ENCODE peak calls at places on chromosome 10, in six cellular contexts. H is HCT116, G is transverse colon, J is heart left ventricle, W is adrenal gland, S is esophagus muscularis mucosa. D is an unnamed sample.

GRCh38 chr10:84908491-84908890 is 580.1 kb downstream of the CCSER2 start:
- DNase-seq in H (no peak), G (no peak), J (no peak), W (no peak), S (no peak), D (no peak)

GRCh38 chr10:99740261-99740660 is 8.2 kb downstream of the CUTC start:
- DNase-seq in H (no peak), G (no peak), J (no peak), W (no peak), S (no peak), D (no peak)

GRCh38 chr10:72009430-72010081 is 45.4 kb downstream of the CHST3 start:
- DNase-seq in H (no peak), G (peak; percentile 81), J (peak; percentile 87), W (peak; percentile 91), S (peak; percentile 96), D (peak; percentile 74)

GRCh38 chr10:22437620-22438588 is 92.6 kb downstream of the SPAG6 start:
- DNase-seq in H (no peak), G (no peak), J (no peak), W (no peak), S (peak; percentile 91), D (peak; percentile 18)

GRCh38 chr10:71225291-71226058 is 13.1 kb downstream of the UNC5B start:
- DNase-seq in H (no peak), G (no peak), J (no peak), W (no peak), S (no peak), D (no peak)

GRCh38 chr10:78900715-78901430 is 167.9 kb upstream of the ZMIZ1 start:
- DNase-seq in H (no peak), G (no peak), J (peak; percentile 2), W (no peak), S (peak; percentile 77), D (no peak)

GRCh38 chr10:58641095-58641531 is 128.4 kb downstream of the BICC1 start:
- DNase-seq in H (peak; percentile 18), G (no peak), J (no peak), W (peak; percentile 32), S (no peak), D (no peak)

GRCh38 chr10:18557960-18558359 is 93.4 kb downstream of the NSUN6 start:
- DNase-seq in H (no peak), G (no peak), J (no peak), W (no peak), S (no peak), D (no peak)

GRCh38 chr10:71598673-71599072 is 120.9 kb downstream of the C10orf105 start:
- DNase-seq in H (no peak), G (peak; percentile 62), J (peak; percentile 74), W (peak; percentile 91), S (peak; percentile 95), D (peak; percentile 80)

GRCh38 chr10:79066460-79067240 is 2.1 kb upstream of the ZMIZ1 start:
- DNase-seq in H (no peak), G (no peak), J (no peak), W (no peak), S (no peak), D (peak; percentile 54)

GRCh38 chr10:93300518-93300917 is 181.6 kb downstream of the MYOF start:
- DNase-seq in H (no peak), G (no peak), J (no peak), W (no peak), S (no peak), D (no peak)

GRCh38 chr10:121698336-121698735 is 100.1 kb upstream of the FGFR2 start:
- DNase-seq in H (no peak), G (no peak), J (no peak), W (no peak), S (no peak), D (no peak)

GRCh38 chr10:91495402-91495801 is 85.3 kb downstream of the HECTD2 start:
- DNase-seq in H (no peak), G (no peak), J (no peak), W (no peak), S (no peak), D (no peak)

GRCh38 chr10:118505363-118505762 is 90.1 kb downstream of the PRLHR start:
- DNase-seq in H (no peak), G (no peak), J (no peak), W (no peak), S (peak; percentile 47), D (no peak)

GRCh38 chr10:43689955-43690771 is 41.5 kb upstream of the ZNF32 start:
- DNase-seq in H (peak; percentile 29), G (peak; percentile 86), J (peak; percentile 91), W (peak; percentile 81), S (peak; percentile 93), D (peak; percentile 82)

GRCh38 chr10:99304027-99304856 is 24.9 kb upstream of the CNNM1 start:
- DNase-seq in H (no peak), G (no peak), J (no peak), W (peak; percentile 22), S (no peak), D (no peak)

GRCh38 chr10:48282829-48283228 is 8.3 kb upstream of the FRMPD2 start:
- DNase-seq in H (no peak), G (no peak), J (no peak), W (no peak), S (no peak), D (no peak)

GRCh38 chr10:129025774-129026173 is 441.3 kb upstream of the MGMT start:
- DNase-seq in H (no peak), G (no peak), J (no peak), W (no peak), S (no peak), D (no peak)

GRCh38 chr10:106999118-106999707 is 165.3 kb downstream of the SORCS1 start:
- DNase-seq in H (no peak), G (no peak), J (no peak), W (no peak), S (no peak), D (no peak)

GRCh38 chr10:5603091-5603847 is 63.1 kb downstream of the ASB13 start:
- DNase-seq in H (no peak), G (no peak), J (no peak), W (no peak), S (no peak), D (no peak)

GRCh38 chr10:98135222-98135899 is 904 bp downstream of the R3HCC1L start:
- DNase-seq in H (no peak), G (no peak), J (no peak), W (no peak), S (no peak), D (no peak)

GRCh38 chr10:80154978-80155695 is 22.6 kb downstream of the PLAC9 start:
- DNase-seq in H (no peak), G (no peak), J (no peak), W (no peak), S (no peak), D (no peak)

GRCh38 chr10:85983051-85983450 is 383.5 kb downstream of the GRID1 start:
- DNase-seq in H (no peak), G (no peak), J (no peak), W (no peak), S (peak; percentile 91), D (no peak)

GRCh38 chr10:129715805-129716785 is 248.0 kb downstream of the EBF3 start:
- DNase-seq in H (no peak), G (no peak), J (no peak), W (no peak), S (no peak), D (no peak)

GRCh38 chr10:49187950-49188761 is at the start of gene TMEM273:
- DNase-seq in H (no peak), G (peak; percentile 68), J (peak; percentile 90), W (peak; percentile 60), S (peak; percentile 93), D (peak; percentile 66)

GRCh38 chr10:124351481-124352220 is 67.1 kb downstream of the OAT start:
- DNase-seq in H (no peak), G (no peak), J (no peak), W (no peak), S (no peak), D (no peak)

GRCh38 chr10:63227207-63227895 is 94.2 kb downstream of the NRBF2 start:
- DNase-seq in H (peak; percentile 12), G (no peak), J (no peak), W (no peak), S (no peak), D (no peak)

GRCh38 chr10:88243847-88244730 is 339.0 kb downstream of the RNLS start:
- DNase-seq in H (no peak), G (peak; percentile 66), J (peak; percentile 86), W (peak; percentile 83), S (no peak), D (no peak)

GRCh38 chr10:58322072-58322834 is 12.6 kb upstream of the UBE2D1 start:
- DNase-seq in H (no peak), G (peak; percentile 42), J (no peak), W (peak; percentile 26), S (no peak), D (no peak)

GRCh38 chr10:132984801-132985545 is 42.6 kb upstream of the CFAP46 start:
- DNase-seq in H (no peak), G (no peak), J (no peak), W (no peak), S (no peak), D (no peak)

GRCh38 chr10:97515260-97515978 is 16.7 kb downstream of the UBTD1 start:
- DNase-seq in H (no peak), G (no peak), J (no peak), W (no peak), S (no peak), D (no peak)

GRCh38 chr10:113283189-113283588 is 269.7 kb upstream of the HABP2 start:
- DNase-seq in H (peak; percentile 48), G (no peak), J (no peak), W (no peak), S (no peak), D (no peak)
- TF ChIP-seq CTCF in H (peak; percentile 70), G (no peak), J (no peak), W (no peak), S (no peak), D (no peak)

GRCh38 chr10:11285171-11285570 is 267.5 kb downstream of the CELF2 start:
- DNase-seq in H (no peak), G (no peak), J (no peak), W (no peak), S (no peak), D (no peak)

GRCh38 chr10:11284291-11285085 is 266.8 kb downstream of the CELF2 start:
- DNase-seq in H (no peak), G (no peak), J (no peak), W (no peak), S (no peak), D (no peak)

GRCh38 chr10:11282661-11283060 is 265.0 kb downstream of the CELF2 start:
- DNase-seq in H (no peak), G (no peak), J (no peak), W (no peak), S (no peak), D (no peak)

GRCh38 chr10:11288302-11288701 is 270.6 kb downstream of the CELF2 start:
- DNase-seq in H (no peak), G (no peak), J (no peak), W (no peak), S (peak; percentile 57), D (no peak)

GRCh38 chr10:11286261-11286989 is 268.8 kb downstream of the CELF2 start:
- DNase-seq in H (no peak), G (no peak), J (no peak), W (no peak), S (no peak), D (no peak)
- TF ChIP-seq POLR2A in H (no peak), G (no peak), J (no peak), W (no peak), S (no peak), D (no peak)

GRCh38 chr10:117431160-117431559 is 55.9 kb upstream of the PDZD8 start:
- DNase-seq in H (peak; percentile 28), G (no peak), J (no peak), W (no peak), S (no peak), D (no peak)
- TF ChIP-seq CTCF in H (no peak), G (no peak), J (no peak), W (peak; percentile 19), S (no peak), D (no peak)

GRCh38 chr10:16967000-16967865 is 150.0 kb upstream of the RSU1 start:
- DNase-seq in H (no peak), G (no peak), J (no peak), W (no peak), S (no peak), D (no peak)
- TF ChIP-seq POLR2A in H (no peak), G (no peak), J (no peak), W (no peak), S (no peak), D (no peak)